ENCODE peak calls at places on chromosomes 6 and 20, in eight cellular contexts. L is MM.1S; C is lower lobe of right lung; Q is mesendoderm; D is colonic mucosa; I is lung; H is cardiac muscle cell; R is effector memory CD4-positive, alpha-beta T cell. X is an unnamed sample.

GRCh38 chr20:46751856-46752255 is 42.4 kb downstream of the SLC2A10 start:
- DNase-seq in Q (peak; percentile 32), R (no peak), L (no peak), H (no peak), I (no peak), D (no peak), C (no peak), X (peak; percentile 53)

GRCh38 chr6:23656257-23656731 is 469.7 kb upstream of the NRSN1 start:
- DNase-seq in Q (peak; percentile 15), I (no peak), R (no peak), H (peak; percentile 11), D (no peak), L (no peak), C (no peak), X (no peak)

GRCh38 chr6:64266351-64266821 is 630.8 kb downstream of the PHF3 start:
- DNase-seq in H (no peak), L (peak; percentile 76), Q (no peak), C (no peak), D (no peak), I (no peak), R (no peak), X (no peak)

GRCh38 chr6:106470811-106471210 is 110.3 kb downstream of the CRYBG1 start:
- DNase-seq in H (no peak), Q (no peak), D (no peak), L (no peak), R (no peak), I (no peak), C (no peak), X (no peak)

GRCh38 chr6:87636313-87636712 is 46.4 kb downstream of the ORC3 start:
- DNase-seq in H (no peak), R (no peak), Q (no peak), L (peak; percentile 72), I (no peak), C (no peak), D (no peak), X (no peak)

GRCh38 chr20:37630161-37630560 is 63.7 kb upstream of the CTNNBL1 start:
- DNase-seq in Q (no peak), L (no peak), R (no peak), D (no peak), H (peak; percentile 84), I (no peak), C (no peak), X (no peak)

GRCh38 chr6:6942826-6943225 is 164.9 kb upstream of the RREB1 start:
- DNase-seq in I (peak; percentile 49), L (no peak), H (no peak), Q (no peak), C (peak; percentile 78), R (no peak), D (no peak), X (no peak)

GRCh38 chr20:17627101-17627950 is 54.7 kb downstream of the RRBP1 start:
- DNase-seq in H (no peak), D (no peak), Q (no peak), C (peak; percentile 43), I (no peak), L (no peak), R (no peak), X (peak; percentile 52)

GRCh38 chr20:42652261-42652660 is 537.4 kb downstream of the PTPRT start:
- DNase-seq in Q (peak; percentile 8), H (no peak), I (no peak), R (no peak), C (no peak), L (no peak), D (no peak), X (no peak)

GRCh38 chr6:56714273-56714672 is 71.6 kb upstream of the DST start:
- DNase-seq in C (no peak), L (no peak), D (no peak), Q (peak; percentile 56), H (no peak), R (no peak), I (no peak), X (no peak)

GRCh38 chr20:998431-998830 is 3.7 kb downstream of the RSPO4 start:
- DNase-seq in R (no peak), C (no peak), L (no peak), Q (no peak), D (no peak), I (no peak), H (no peak), X (no peak)

GRCh38 chr6:134730013-134730412 is 219.9 kb downstream of the ALDH8A1 start:
- DNase-seq in R (no peak), Q (peak; percentile 71), C (no peak), D (no peak), H (no peak), L (no peak), I (no peak), X (peak; percentile 6)

GRCh38 chr6:75588947-75589346 is 12.7 kb upstream of the SENP6 start:
- DNase-seq in I (no peak), L (no peak), H (no peak), R (no peak), D (no peak), C (no peak), Q (no peak), X (no peak)

GRCh38 chr20:51862796-51863195 is 60.5 kb upstream of the SALL4 start:
- DNase-seq in L (no peak), Q (no peak), R (no peak), C (no peak), H (no peak), D (no peak), I (no peak), X (no peak)

GRCh38 chr6:89045585-89045984 is 35.0 kb upstream of the PNRC1 start:
- DNase-seq in R (no peak), I (no peak), D (no peak), H (no peak), L (no peak), C (no peak), Q (no peak), X (no peak)

DNA sequence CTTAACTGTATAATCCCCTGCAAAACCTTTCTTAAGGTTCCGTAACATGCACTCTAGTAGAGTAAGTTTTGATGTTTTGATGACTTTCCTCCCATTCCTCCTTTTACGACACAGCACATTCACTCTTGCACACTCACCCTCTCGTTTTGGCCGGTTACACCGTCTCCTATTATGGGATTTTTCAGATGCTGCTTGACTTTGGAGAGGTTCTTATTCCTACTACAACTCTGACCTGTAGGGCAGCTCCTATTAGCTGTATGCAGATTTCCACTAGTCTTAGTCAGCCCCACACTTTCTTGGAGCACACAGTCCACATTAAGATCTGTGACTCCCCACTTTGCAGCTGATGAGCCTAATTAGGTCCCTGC is 223.7 kb upstream of the SYNCRIP start:
- DNase-seq in H (no peak), I (no peak), Q (no peak), L (no peak), D (no peak), R (no peak), C (no peak), X (no peak)
- H3K4me3 ChIP-seq in H (no peak overlapping the region), I (peak overlapping the region; percentile 10), Q (no peak overlapping the region), L (peak overlapping the region; percentile 49), D (peak overlapping the region; percentile 26), R (no peak overlapping the region), C (peak overlapping the region; percentile 47), X (no peak overlapping the region)

DNA sequence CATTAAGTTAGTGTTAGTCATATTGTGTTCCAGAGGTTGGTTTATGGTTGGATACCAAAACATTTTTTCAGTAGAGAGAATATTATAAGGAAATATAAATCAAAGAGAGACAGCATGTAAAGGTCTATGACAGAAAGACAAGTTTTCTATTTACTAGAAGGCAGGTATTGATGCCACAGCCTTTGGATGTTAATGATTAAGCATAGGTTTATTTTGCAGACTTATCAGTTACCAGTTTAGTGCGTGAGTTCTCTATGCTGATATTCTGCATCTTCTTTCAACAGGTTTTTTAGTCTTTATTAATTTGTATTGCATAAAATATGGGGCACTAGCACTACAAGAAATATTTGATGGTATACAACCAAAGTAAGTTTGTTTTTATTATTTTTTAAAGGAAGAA is 45.6 kb downstream of the CSE1L start:
- DNase-seq in C (no peak), L (no peak), Q (no peak), H (no peak), R (no peak), D (no peak), I (no peak), X (no peak)
- H3K36me3 ChIP-seq in C (peaks cover 100% of the 10 kb centered on the region), L (peaks cover 16% of the 10 kb centered on the region), Q (peaks cover 14% of the 10 kb centered on the region), H (peaks cover 80% of the 10 kb centered on the region), R (peaks cover 97% of the 10 kb centered on the region), D (peaks cover 28% of the 10 kb centered on the region), I (peaks cover 27% of the 10 kb centered on the region), X (peaks cover 52% of the 10 kb centered on the region)

DNA sequence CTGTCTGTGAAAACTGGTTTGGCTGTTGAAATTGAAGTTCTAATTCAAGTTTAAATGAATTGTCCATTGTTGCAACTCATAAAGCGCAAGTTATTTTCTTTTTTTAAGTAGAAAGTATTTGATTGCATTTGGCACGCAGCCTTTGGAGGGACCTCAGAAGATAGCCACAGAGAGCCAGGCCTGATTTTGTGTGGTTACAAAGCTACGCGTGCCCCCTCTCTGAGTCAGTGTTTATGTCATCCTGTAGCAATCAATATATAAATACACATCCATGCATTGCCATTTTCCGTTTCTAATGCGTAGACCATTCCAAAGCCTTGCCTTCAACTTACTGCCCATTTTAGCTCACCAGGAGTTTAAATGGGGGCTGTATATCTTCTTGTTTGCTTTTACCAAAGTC is 173.2 kb downstream of the TMEM242 start:
- DNase-seq in Q (no peak), H (no peak), I (no peak), C (no peak), L (no peak), D (no peak), R (no peak), X (no peak)
- H3K27me3 ChIP-seq in Q (no peaks in the 10 kb centered on the region), H (no peaks in the 10 kb centered on the region), I (no peaks in the 10 kb centered on the region), C (no peaks in the 10 kb centered on the region), L (no peaks in the 10 kb centered on the region), D (no peaks in the 10 kb centered on the region), R (no peaks in the 10 kb centered on the region), X (no peaks in the 10 kb centered on the region)

GRCh38 chr6:25138697-25139051 is 140.5 kb upstream of the CARMIL1 start:
- DNase-seq in H (no peak), Q (no peak), R (no peak), C (no peak), D (no peak), I (no peak), L (peak; percentile 70), X (no peak)

GRCh38 chr6:25133479-25133878 is 145.7 kb upstream of the CARMIL1 start:
- DNase-seq in L (no peak), H (peak; percentile 37), C (no peak), I (no peak), R (no peak), Q (no peak), D (no peak), X (no peak)

GRCh38 chr6:25137497-25137896 is 141.7 kb upstream of the CARMIL1 start:
- DNase-seq in R (no peak), D (no peak), I (no peak), Q (no peak), H (no peak), L (peak; percentile 29), C (no peak), X (no peak)

GRCh38 chr6:25138024-25138696 is 141.0 kb upstream of the CARMIL1 start:
- DNase-seq in L (peak; percentile 80), R (peak; percentile 35), D (peak; percentile 61), I (peak; percentile 52), H (no peak), C (no peak), Q (no peak), X (no peak)

GRCh38 chr6:25136879-25137278 is 142.3 kb upstream of the CARMIL1 start:
- DNase-seq in L (no peak), D (no peak), C (no peak), H (no peak), Q (no peak), I (no peak), R (no peak), X (no peak)
- H3K4me3 ChIP-seq in L (peak overlapping the region; percentile 62), D (peak overlapping the region; percentile 6), C (peak overlapping the region; percentile 45), H (no peak overlapping the region), Q (no peak overlapping the region), I (no peak overlapping the region), R (peak overlapping the region; percentile 59), X (no peak overlapping the region)